ENCODE peak calls at places on chromosomes 11 and 22, in six cellular contexts. D is stimulated activated CD8-positive, alpha-beta memory T cell treated with anti-CD3 and anti-CD28 coated beads, Interleukin-15, amount 100 ng/mL, for 24 hours; Z is dorsolateral prefrontal cortex; F is pulmonary artery endothelial cell; N is EH; L is germinal center. C is an unnamed sample.

GRCh38 chr11:21976210-21976609 is 216.7 kb upstream of the ANO5 start:
- DNase-seq in D (no peak), Z (no peak), F (no peak), N (no peak), L (no peak), C (no peak)

GRCh38 chr22:48138427-48138826 is 1376.0 kb downstream of the TBC1D22A start:
- DNase-seq in D (no peak), Z (no peak), F (no peak), N (no peak), L (no peak), C (no peak)

GRCh38 chr22:30362632-30363281 is 6.0 kb downstream of the CCDC157 start:
- DNase-seq in D (no peak), Z (no peak), F (no peak), N (no peak), L (no peak), C (no peak)

GRCh38 chr11:1351278-1351937 is 38.3 kb upstream of the BRSK2 start:
- DNase-seq in D (no peak), Z (no peak), F (no peak), N (no peak), L (no peak), C (no peak)

GRCh38 chr11:14290422-14290821 is 68.6 kb downstream of the RRAS2 start:
- DNase-seq in D (no peak), Z (no peak), F (no peak), N (no peak), L (no peak), C (no peak)

GRCh38 chr11:13776134-13776815 is 107.8 kb downstream of the FAR1 start:
- DNase-seq in D (no peak), Z (no peak), F (no peak), N (peak), L (no peak), C (no peak)

GRCh38 chr22:36377022-36377631 is 10.6 kb downstream of the MYH9 start:
- DNase-seq in D (no peak), Z (no peak), F (no peak), N (no peak), L (peak), C (peak)

GRCh38 chr22:46617250-46618103 is 2.7 kb upstream of the GRAMD4 start:
- DNase-seq in D (no peak), Z (no peak), F (no peak), N (peak), L (no peak), C (no peak)

GRCh38 chr11:97574976-97575665 is 1185.3 kb downstream of the JRKL start:
- DNase-seq in D (no peak), Z (no peak), F (no peak), N (no peak), L (no peak), C (no peak)

GRCh38 chr22:45738206-45738605 is 66.6 kb downstream of the ATXN10 start:
- DNase-seq in D (no peak), Z (no peak), F (no peak), N (peak), L (no peak), C (no peak)

GRCh38 chr22:36244522-36245391 is 5.4 kb upstream of the APOL2 start:
- DNase-seq in D (no peak), Z (no peak), F (no peak), N (peak), L (no peak), C (no peak)

GRCh38 chr11:61113209-61113608 is 10.9 kb downstream of the CD5 start:
- DNase-seq in D (no peak), Z (no peak), F (no peak), N (no peak), L (no peak), C (no peak)

GRCh38 chr11:124442442-124442841 is 3.1 kb downstream of the OR8B8 start:
- DNase-seq in D (no peak), Z (no peak), F (no peak), N (no peak), L (no peak), C (no peak)

GRCh38 chr11:117187799-117188481 is 9.4 kb downstream of the SIDT2 start:
- DNase-seq in D (no peak), Z (peak), F (no peak), N (no peak), L (no peak), C (no peak)

GRCh38 chr11:17590463-17590862 is 43.4 kb downstream of the OTOG start:
- DNase-seq in D (no peak), Z (no peak), F (no peak), N (no peak), L (no peak), C (no peak)

GRCh38 chr11:119983240-119983732 is 154.6 kb downstream of the TRIM29 start:
- DNase-seq in D (no peak), Z (no peak), F (no peak), N (no peak), L (no peak), C (no peak)

C was measured in GM12864.